ENCODE peak calls at places on chromosomes 1 and 21, in seven cellular contexts. U is lower leg skin, H is WTC11, A is fibroblast of mammary gland, B is tibial nerve, Z is fibroblast of villous mesenchyme, R is neural crest cell. I is an unnamed sample.

GRCh38 chr1:193408782-193409293 is 222.4 kb upstream of the B3GALT2 start:
- DNase-seq in U (peak), H (no peak), A (peak), B (peak), Z (peak), R (no peak), I (no peak)

GRCh38 chr1:55955237-55955636 is 624.1 kb downstream of the PLPP3 start:
- DNase-seq in U (no peak), H (no peak), A (no peak), B (no peak), Z (peak), R (no peak), I (no peak)

GRCh38 chr1:232307299-232307698 is 322.6 kb downstream of the SIPA1L2 start:
- DNase-seq in U (no peak), H (no peak), A (no peak), B (no peak), Z (no peak), R (no peak), I (no peak)

GRCh38 chr1:240831922-240832321 is 220.0 kb upstream of the GREM2 start:
- DNase-seq in U (no peak), H (no peak), A (no peak), B (no peak), Z (no peak), R (no peak), I (no peak)

GRCh38 chr1:112446411-112446810 is 50.4 kb downstream of the CTTNBP2NL start:
- DNase-seq in U (no peak), H (no peak), A (no peak), B (no peak), Z (no peak), R (no peak), I (no peak)

GRCh38 chr1:152972196-152972886 is 1.9 kb downstream of the SPRR4 start:
- DNase-seq in U (no peak), H (no peak), A (no peak), B (no peak), Z (no peak), R (no peak), I (no peak)

GRCh38 chr21:34830386-34831140 is 161.8 kb downstream of the CLIC6 start:
- DNase-seq in U (no peak), H (no peak), A (no peak), B (no peak), Z (peak), R (no peak), I (no peak)

GRCh38 chr1:215523906-215524305 is 43.2 kb upstream of the KCTD3 start:
- DNase-seq in U (no peak), H (no peak), A (peak), B (no peak), Z (peak), R (no peak), I (no peak)

GRCh38 chr1:230153655-230154296 is 86.7 kb downstream of the GALNT2 start:
- DNase-seq in U (peak), H (no peak), A (peak), B (no peak), Z (peak), R (peak), I (no peak)

GRCh38 chr1:36950588-36950987 is 83.7 kb downstream of the GRIK3 start:
- DNase-seq in U (no peak), H (no peak), A (no peak), B (no peak), Z (no peak), R (no peak), I (no peak)

GRCh38 chr1:51214615-51215131 is 21.4 kb upstream of the RNF11 start:
- DNase-seq in U (no peak), H (no peak), A (peak), B (no peak), Z (peak), R (no peak), I (no peak)

GRCh38 chr21:27190601-27191000 is 223.7 kb upstream of the ADAMTS5 start:
- DNase-seq in U (no peak), H (no peak), A (peak), B (peak), Z (peak), R (no peak), I (no peak)

GRCh38 chr1:202639500-202639899 is 70.8 kb downstream of the SYT2 start:
- DNase-seq in U (no peak), H (no peak), A (no peak), B (no peak), Z (no peak), R (no peak), I (no peak)

GRCh38 chr1:17711962-17712361 is 43.2 kb upstream of the ACTL8 start:
- DNase-seq in U (no peak), H (no peak), A (no peak), B (no peak), Z (no peak), R (no peak), I (no peak)

GRCh38 chr1:62621907-62622306 is 24.6 kb downstream of the ANGPTL3 start:
- DNase-seq in U (peak), H (no peak), A (peak), B (peak), Z (peak), R (no peak), I (no peak)

GRCh38 chr1:67556297-67556900 is 126.2 kb upstream of the SERBP1 start:
- DNase-seq in U (no peak), H (no peak), A (no peak), B (no peak), Z (no peak), R (no peak), I (no peak)

GRCh38 chr1:155219592-155220031 is 11.1 kb downstream of the MTX1 start:
- DNase-seq in U (no peak), H (peak), A (no peak), B (no peak), Z (peak), R (no peak), I (no peak)

GRCh38 chr1:24418898-24419628 is 3.5 kb downstream of the NIPAL3 start:
- DNase-seq in U (peak), H (no peak), A (peak), B (no peak), Z (peak), R (no peak), I (no peak)

GRCh38 chr1:194466706-194467105 is 1280.3 kb upstream of the B3GALT2 start:
- DNase-seq in U (no peak), H (no peak), A (no peak), B (no peak), Z (no peak), R (no peak), I (no peak)

GRCh38 chr1:36366091-36366661 is 19.5 kb downstream of the STK40 start:
- DNase-seq in U (no peak), H (peak), A (peak), B (no peak), Z (peak), R (peak), I (no peak)

GRCh38 chr1:22972760-22973159 is at the start of gene LACTBL1:
- DNase-seq in U (no peak), H (no peak), A (no peak), B (no peak), Z (no peak), R (no peak), I (no peak)

GRCh38 chr1:242569867-242570266 is 45.4 kb upstream of the PLD5 start:
- DNase-seq in U (no peak), H (no peak), A (peak), B (no peak), Z (no peak), R (no peak), I (no peak)

GRCh38 chr1:160083968-160084770 is 2.8 kb downstream of the KCNJ9 start:
- DNase-seq in U (no peak), H (peak), A (peak), B (peak), Z (peak), R (peak), I (peak)

GRCh38 chr1:54559771-54560231 is 11.8 kb downstream of the ACOT11 start:
- DNase-seq in U (no peak), H (no peak), A (no peak), B (no peak), Z (peak), R (no peak), I (no peak)

GRCh38 chr1:195664628-195665027 is 943.6 kb downstream of the KCNT2 start:
- DNase-seq in U (no peak), H (no peak), A (peak), B (no peak), Z (no peak), R (no peak), I (no peak)

GRCh38 chr1:218804014-218804785 is 369.5 kb upstream of the LYPLAL1 start:
- DNase-seq in U (no peak), H (no peak), A (peak), B (no peak), Z (no peak), R (no peak), I (no peak)

GRCh38 chr1:89044970-89045695 is 19.9 kb downstream of the GBP1 start:
- DNase-seq in U (no peak), H (no peak), A (peak), B (no peak), Z (no peak), R (no peak), I (no peak)

GRCh38 chr1:77057994-77058585 is 161.1 kb downstream of the PIGK start:
- DNase-seq in U (no peak), H (peak), A (no peak), B (no peak), Z (no peak), R (no peak), I (no peak)

GRCh38 chr1:222991177-222991576 is 151.9 kb downstream of the TLR5 start:
- DNase-seq in U (no peak), H (no peak), A (no peak), B (no peak), Z (no peak), R (no peak), I (no peak)

GRCh38 chr1:159746676-159747075 is 32.3 kb upstream of the CRP start:
- DNase-seq in U (no peak), H (no peak), A (peak), B (no peak), Z (no peak), R (no peak), I (no peak)

GRCh38 chr1:7043729-7044470 is 258.6 kb downstream of the CAMTA1 start:
- DNase-seq in U (no peak), H (peak), A (no peak), B (no peak), Z (no peak), R (no peak), I (no peak)

GRCh38 chr1:11576109-11576875 is 77.9 kb downstream of the FBXO2 start:
- DNase-seq in U (no peak), H (no peak), A (no peak), B (no peak), Z (no peak), R (no peak), I (no peak)

GRCh38 chr1:182674346-182675246 is 9.8 kb downstream of the RGS8 start:
- DNase-seq in U (no peak), H (no peak), A (no peak), B (peak), Z (no peak), R (no peak), I (no peak)

GRCh38 chr1:246151796-246152434 is 355.2 kb downstream of the SMYD3 start:
- DNase-seq in U (no peak), H (no peak), A (peak), B (no peak), Z (no peak), R (no peak), I (no peak)

GRCh38 chr1:31029031-31029430 is 36.5 kb downstream of the PUM1 start:
- DNase-seq in U (no peak), H (no peak), A (peak), B (no peak), Z (no peak), R (no peak), I (no peak)

GRCh38 chr1:44059956-44060355 is 28.7 kb upstream of the SLC6A9 start:
- DNase-seq in U (no peak), H (no peak), A (peak), B (no peak), Z (peak), R (no peak), I (no peak)

GRCh38 chr1:221478050-221478949 is 263.6 kb downstream of the DUSP10 start:
- DNase-seq in U (peak), H (peak), A (peak), B (peak), Z (peak), R (peak), I (no peak)
- TF ChIP-seq CTCF in U (no peak), H (no peak), A (peak), B (peak), Z (peak), R (peak), I (peak)

DNA sequence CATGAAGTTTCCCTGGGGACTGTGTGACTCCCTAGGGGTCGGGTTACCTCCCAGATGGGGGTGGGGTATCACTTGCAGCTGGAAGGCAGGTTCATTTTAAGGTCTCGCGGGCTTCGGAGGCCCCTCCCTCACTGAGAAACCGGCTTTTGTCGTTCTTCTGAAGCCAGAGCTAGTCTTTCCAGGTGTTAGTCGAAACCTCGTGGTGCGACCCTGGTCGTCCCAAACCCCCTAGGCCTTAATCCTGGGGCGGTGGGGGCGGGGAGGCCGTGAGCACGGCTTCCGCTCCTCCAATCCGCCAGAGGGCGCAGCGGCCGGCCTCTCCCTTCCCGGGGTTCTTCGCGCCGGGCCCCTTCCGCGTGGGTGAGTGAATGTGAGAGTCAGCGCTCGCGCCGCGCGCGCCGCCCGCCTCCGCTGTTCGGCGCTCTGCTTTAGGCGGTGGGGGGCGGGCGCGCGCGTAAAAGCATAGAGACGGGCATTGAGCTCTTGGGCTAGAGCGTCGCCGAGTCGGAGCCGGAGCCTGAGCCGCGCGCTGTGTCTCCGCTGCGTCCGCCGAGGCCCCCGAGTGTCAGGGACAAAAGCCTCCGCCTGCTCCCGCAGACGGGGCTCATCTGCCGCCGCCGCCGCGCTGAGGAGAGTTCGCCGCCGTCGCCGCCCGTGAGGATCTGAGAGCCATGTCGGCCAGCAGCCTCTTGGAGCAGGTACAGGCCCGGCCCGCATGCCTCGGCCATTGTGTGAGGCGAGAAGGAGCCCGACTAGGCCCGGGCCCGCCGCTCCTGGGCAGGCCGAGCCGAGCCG is at the start of gene YTHDF2:
- DNase-seq in U (peak), H (peak), A (peak), B (peak), Z (peak), R (peak), I (peak)
- TF ChIP-seq CTCF in U (no peak), H (peak), A (peak), B (peak), Z (peak), R (peak), I (peak)

GRCh38 chr1:206931709-206932108 is 10.0 kb upstream of the FCMR start:
- DNase-seq in U (no peak), H (peak), A (no peak), B (no peak), Z (no peak), R (no peak), I (no peak)
- TF ChIP-seq CTCF in U (no peak), H (no peak), A (no peak), B (no peak), Z (peak), R (no peak), I (no peak)

GRCh38 chr1:2398871-2399270 is 7.2 kb downstream of the RER1 start:
- DNase-seq in U (no peak), H (no peak), A (no peak), B (no peak), Z (no peak), R (no peak), I (no peak)
- TF ChIP-seq CTCF in U (no peak), H (no peak), A (no peak), B (no peak), Z (no peak), R (no peak), I (no peak)

DNA sequence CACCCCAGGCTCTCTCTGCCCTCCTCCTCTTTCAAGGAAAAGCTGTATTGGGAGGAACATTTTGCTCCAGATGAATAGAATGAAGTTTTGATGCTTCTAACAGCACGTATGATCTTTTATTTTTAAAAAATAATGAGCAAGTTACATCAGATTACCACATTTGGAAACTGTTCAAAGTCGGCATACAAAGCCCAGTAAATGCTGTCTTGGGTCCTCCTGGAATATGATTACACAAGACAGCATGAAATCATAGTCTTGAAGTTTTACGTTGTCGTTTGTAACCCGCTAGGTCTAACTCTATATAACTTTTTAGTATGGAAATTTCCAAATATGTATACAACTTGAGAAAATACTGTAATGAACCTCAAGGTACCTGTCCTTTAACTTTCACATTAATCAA is 385.6 kb downstream of the HLX start:
- DNase-seq in U (no peak), H (no peak), A (peak), B (peak), Z (peak), R (no peak), I (no peak)
- TF ChIP-seq CTCF in U (no peak), H (no peak), A (no peak), B (no peak), Z (no peak), R (no peak), I (no peak)

DNA sequence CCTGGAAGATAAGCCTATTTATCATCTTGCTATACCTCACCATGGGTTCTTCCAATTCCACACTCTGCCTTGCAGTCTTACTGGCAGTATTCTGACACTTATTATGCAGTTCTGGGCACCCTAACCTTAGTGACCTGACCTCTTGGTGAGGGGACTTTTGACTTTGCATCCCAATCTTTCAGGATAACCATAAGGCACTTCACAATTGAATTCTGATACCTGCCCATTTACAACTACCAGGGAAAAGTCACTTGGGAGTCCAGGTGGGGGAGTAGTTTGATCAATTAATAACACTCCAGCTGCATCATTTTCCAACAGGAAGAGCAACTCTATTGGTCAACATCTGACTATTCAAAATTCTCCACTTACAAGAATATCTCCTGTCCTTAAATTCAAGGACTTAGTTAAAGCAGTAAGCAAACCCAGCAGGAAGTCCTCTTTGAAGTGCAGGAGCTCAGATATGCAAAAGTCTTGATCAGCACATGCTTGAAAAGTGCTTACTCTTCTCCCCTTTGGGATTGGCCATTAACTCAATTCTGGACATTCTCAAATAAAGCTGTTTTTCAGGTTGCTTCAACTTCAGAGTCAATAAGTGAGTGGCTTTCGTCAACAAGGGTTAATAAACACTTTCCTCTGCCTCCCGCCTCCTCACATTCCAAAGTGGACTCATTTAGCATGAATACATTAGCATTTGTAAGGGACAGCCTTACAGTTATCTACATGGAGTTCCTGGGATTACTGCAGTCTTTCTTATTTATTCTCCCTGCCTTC is 177.4 kb upstream of the NRIP1 start:
- DNase-seq in U (no peak), H (peak), A (no peak), B (no peak), Z (no peak), R (no peak), I (no peak)
- TF ChIP-seq CTCF in U (no peak), H (no peak), A (no peak), B (no peak), Z (no peak), R (no peak), I (no peak)